ENCODE peak calls at places on chromosomes 12 and 14, in seven cellular contexts. R is HCT116, O is GM23338, H is MM.1S, S is PC-3, B is hepatocyte, F is PC-9. M is an unnamed sample.

GRCh38 chr12:10941916-10942607 is 3.0 kb upstream of the TAS2R14 start:
- DNase-seq in R (peak; percentile 78), O (peak; percentile 34), H (peak; percentile 37), S (peak; percentile 77), B (peak; percentile 53), F (peak; percentile 83), M (no peak)

GRCh38 chr12:75825686-75826085 is 205.9 kb downstream of the PHLDA1 start:
- DNase-seq in R (peak; percentile 72), O (no peak), H (no peak), S (peak; percentile 96), B (no peak), F (peak; percentile 94), M (peak; percentile 84)

GRCh38 chr12:1553987-1554982 is 40.1 kb downstream of the FBXL14 start:
- DNase-seq in R (no peak), O (no peak), H (peak; percentile 96), S (no peak), B (no peak), F (peak; percentile 16), M (no peak)

GRCh38 chr14:65637780-65638179 is 225.2 kb downstream of the FUT8 start:
- DNase-seq in R (no peak), O (no peak), H (no peak), S (no peak), B (no peak), F (no peak), M (peak; percentile 25)

GRCh38 chr12:48351022-48351708 is 446 bp upstream of the ZNF641 start:
- DNase-seq in R (peak; percentile 40), O (peak; percentile 72), H (peak; percentile 29), S (peak; percentile 69), B (peak; percentile 89), F (peak; percentile 60), M (peak; percentile 89)

GRCh38 chr12:127144770-127145169 is 1122.2 kb upstream of the TMEM132C start:
- DNase-seq in R (no peak), O (no peak), H (no peak), S (no peak), B (no peak), F (no peak), M (no peak)

GRCh38 chr12:73181244-73181643 is 909.1 kb downstream of the TRHDE start:
- DNase-seq in R (no peak), O (no peak), H (peak; percentile 35), S (no peak), B (no peak), F (no peak), M (no peak)

GRCh38 chr12:57983150-57983857 is 41.9 kb downstream of the ATP23 start:
- DNase-seq in R (peak; percentile 42), O (peak; percentile 75), H (peak; percentile 34), S (peak; percentile 73), B (peak; percentile 64), F (peak; percentile 48), M (peak; percentile 75)

GRCh38 chr12:72271401-72271740 is 799 bp upstream of the TRHDE start:
- DNase-seq in R (no peak), O (peak; percentile 83), H (no peak), S (no peak), B (no peak), F (no peak), M (peak; percentile 34)

DNA sequence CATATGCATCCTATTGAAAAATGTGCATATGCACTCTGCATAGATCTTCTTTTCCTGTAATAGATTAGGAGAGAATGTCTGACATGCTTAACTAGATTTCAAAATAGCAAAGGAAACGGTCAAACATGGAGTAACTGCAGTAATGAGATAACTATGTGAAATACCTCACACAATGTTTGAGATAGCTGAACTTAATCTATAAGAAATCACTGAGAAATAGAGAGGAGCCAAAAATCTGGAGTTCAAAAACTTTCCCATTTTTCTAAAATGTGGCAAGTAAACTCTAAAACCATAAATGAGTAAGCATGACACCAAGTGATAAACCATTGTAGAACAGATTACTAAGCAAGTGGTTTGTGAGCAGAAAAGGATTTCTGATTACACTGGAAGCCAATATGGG is 382.7 kb upstream of the TMTC1 start:
- DNase-seq in R (no peak), O (no peak), H (no peak), S (peak; percentile 7), B (no peak), F (no peak), M (peak; percentile 10)
- TF ChIP-seq EZH2 in R (no peak), O (no peak), H (no peak), S (no peak), B (no peak), F (no peak), M (no peak)

GRCh38 chr12:52809166-52809565 is 4.8 kb downstream of the KRT4 start:
- DNase-seq in R (no peak), O (no peak), H (no peak), S (no peak), B (no peak), F (no peak), M (no peak)
- H3K9me2 ChIP-seq in R (no peaks in the 10 kb centered on the region), O (peaks cover 15% of the 10 kb centered on the region), H (no peaks in the 10 kb centered on the region), S (no peaks in the 10 kb centered on the region), B (no peaks in the 10 kb centered on the region), F (no peaks in the 10 kb centered on the region), M (no peaks in the 10 kb centered on the region)

GRCh38 chr14:100158566-100159106 is 809 bp downstream of the DEGS2 start:
- DNase-seq in R (no peak), O (no peak), H (no peak), S (no peak), B (no peak), F (no peak), M (no peak)
- TF ChIP-seq EZH2 in R (no peak), O (peak; percentile 45), H (no peak), S (no peak), B (no peak), F (no peak), M (no peak)

GRCh38 chr12:93007539-93007938 is 78.4 kb upstream of the EEA1 start:
- DNase-seq in R (no peak), O (no peak), H (no peak), S (no peak), B (no peak), F (no peak), M (no peak)
- H3K9me2 ChIP-seq in R (no peaks in the 10 kb centered on the region), O (no peaks in the 10 kb centered on the region), H (no peaks in the 10 kb centered on the region), S (no peaks in the 10 kb centered on the region), B (no peaks in the 10 kb centered on the region), F (no peaks in the 10 kb centered on the region), M (no peaks in the 10 kb centered on the region)

GRCh38 chr14:106378191-106378590 is 851.8 kb downstream of the TMEM121 start:
- DNase-seq in R (no peak), O (no peak), H (peak; percentile 34), S (no peak), B (no peak), F (no peak), M (no peak)
- TF ChIP-seq EZH2 in R (no peak), O (no peak), H (no peak), S (no peak), B (no peak), F (no peak), M (no peak)

DNA sequence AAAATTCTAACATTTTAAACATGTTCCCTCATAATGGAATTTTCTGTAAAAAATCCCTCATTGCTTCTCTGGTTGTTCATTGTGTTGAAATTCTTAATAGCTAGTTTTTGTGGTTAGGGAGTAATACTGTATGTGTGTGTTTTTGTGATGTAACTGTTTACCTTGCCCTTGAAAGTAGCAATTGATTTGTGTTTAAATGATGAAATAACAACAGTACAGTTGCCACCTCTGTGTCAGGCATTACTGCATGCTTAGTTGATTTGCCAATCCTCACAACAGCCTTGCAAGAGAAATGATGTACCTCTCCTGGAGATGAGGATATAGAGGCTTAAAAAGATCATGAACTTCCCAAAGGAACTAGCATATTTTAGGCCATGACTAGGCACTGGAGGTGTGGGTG is 94.9 kb downstream of the DAAM1 start:
- DNase-seq in R (no peak), O (no peak), H (no peak), S (peak; percentile 80), B (no peak), F (peak; percentile 90), M (peak; percentile 81)
- H3K9me2 ChIP-seq in R (no peaks in the 10 kb centered on the region), O (no peaks in the 10 kb centered on the region), H (no peaks in the 10 kb centered on the region), S (no peaks in the 10 kb centered on the region), B (no peaks in the 10 kb centered on the region), F (peaks cover 3% of the 10 kb centered on the region), M (no peaks in the 10 kb centered on the region)

DNA sequence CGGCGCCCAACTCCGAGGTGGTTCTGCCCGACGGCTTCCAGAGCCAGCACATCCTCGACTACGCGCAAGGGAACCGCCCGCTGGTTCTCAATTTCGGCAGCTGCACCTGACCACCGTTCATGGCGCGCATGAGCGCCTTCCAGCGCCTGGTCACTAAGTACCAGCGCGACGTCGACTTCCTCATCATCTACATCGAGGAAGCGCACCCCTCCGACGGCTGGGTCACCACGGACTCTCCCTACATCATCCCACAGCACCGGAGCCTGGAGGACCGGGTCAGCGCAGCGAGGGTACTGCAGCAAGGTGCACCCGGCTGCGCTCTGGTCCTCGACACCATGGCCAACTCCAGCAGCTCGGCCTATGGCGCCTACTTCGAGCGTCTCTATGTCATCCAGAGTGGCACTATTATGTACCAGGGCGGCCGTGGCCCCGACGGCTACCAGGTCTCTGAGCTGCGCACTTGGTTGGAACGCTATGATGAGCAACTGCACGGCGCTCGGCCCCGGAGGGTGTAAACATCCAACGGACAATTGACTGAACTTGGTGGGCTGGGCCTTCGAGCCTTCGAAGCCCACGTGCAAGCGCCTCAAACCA is 699 bp downstream of the DIO3 start:
- DNase-seq in R (no peak), O (peak; percentile 17), H (no peak), S (no peak), B (no peak), F (no peak), M (no peak)
- TF ChIP-seq EZH2 in R (no peak), O (peak; percentile 10), H (no peak), S (no peak), B (no peak), F (no peak), M (no peak)

GRCh38 chr12:118436002-118436724 is 59.8 kb downstream of the SUDS3 start:
- DNase-seq in R (peak; percentile 12), O (peak; percentile 83), H (no peak), S (peak; percentile 27), B (peak; percentile 7), F (no peak), M (peak; percentile 6)
- H3K9me2 ChIP-seq in R (no peaks in the 10 kb centered on the region), O (no peaks in the 10 kb centered on the region), H (no peaks in the 10 kb centered on the region), S (no peaks in the 10 kb centered on the region), B (no peaks in the 10 kb centered on the region), F (no peaks in the 10 kb centered on the region), M (no peaks in the 10 kb centered on the region)

M was measured in GM23248.